ENCODE peak calls at places on chromosomes 11 and 22, in ten cellular contexts. F is A549, W is testis, A is spleen, Q is transverse colon, L is sigmoid colon, Y is IMR-90, V is adrenal gland, D is body of pancreas, R is heart left ventricle. M is an unnamed sample.

GRCh38 chr11:134576286-134576685 is 164.2 kb upstream of the B3GAT1 start:
- DNase-seq in F (no peak), W (no peak), A (no peak), Q (no peak), L (peak; percentile 44), Y (no peak), V (no peak), D (no peak), R (no peak), M (no peak)

GRCh38 chr11:62472063-62472884 is 53.4 kb downstream of the SCGB1A1 start:
- DNase-seq in F (peak; percentile 57), W (no peak), A (no peak), Q (peak; percentile 51), L (peak; percentile 96), Y (peak; percentile 59), V (peak; percentile 22), D (no peak), R (no peak), M (peak; percentile 76)

GRCh38 chr11:30228323-30228884 is 2.4 kb upstream of the FSHB start:
- DNase-seq in F (no peak), W (no peak), A (no peak), Q (no peak), L (no peak), Y (no peak), V (no peak), D (no peak), R (no peak), M (no peak)

GRCh38 chr22:26502688-26503561 is 9.3 kb downstream of the TFIP11 start:
- DNase-seq in F (peak; percentile 37), W (peak; percentile 66), A (peak; percentile 84), Q (peak; percentile 55), L (no peak), Y (peak; percentile 51), V (peak; percentile 44), D (no peak), R (peak; percentile 23), M (no peak)

GRCh38 chr22:38452373-38453064 is 2.5 kb downstream of the KCNJ4 start:
- DNase-seq in F (no peak), W (no peak), A (no peak), Q (no peak), L (no peak), Y (peak; percentile 26), V (peak; percentile 40), D (no peak), R (peak; percentile 81), M (peak; percentile 47)

GRCh38 chr22:24410110-24410856 is 17.1 kb upstream of the ADORA2A start:
- DNase-seq in F (no peak), W (no peak), A (no peak), Q (no peak), L (no peak), Y (peak; percentile 58), V (peak; percentile 64), D (no peak), R (no peak), M (no peak)

GRCh38 chr11:3165152-3165705 is at the start of gene OSBPL5:
- DNase-seq in F (peak; percentile 22), W (peak; percentile 77), A (peak; percentile 91), Q (peak; percentile 82), L (peak; percentile 90), Y (peak; percentile 59), V (peak; percentile 69), D (peak; percentile 75), R (peak; percentile 87), M (peak; percentile 79)

GRCh38 chr22:50474711-50475651 is at the start of gene SBF1:
- DNase-seq in F (peak; percentile 82), W (peak; percentile 95), A (peak; percentile 97), Q (peak; percentile 94), L (peak; percentile 95), Y (peak; percentile 84), V (peak; percentile 92), D (peak; percentile 93), R (peak; percentile 95), M (peak; percentile 92)

DNA sequence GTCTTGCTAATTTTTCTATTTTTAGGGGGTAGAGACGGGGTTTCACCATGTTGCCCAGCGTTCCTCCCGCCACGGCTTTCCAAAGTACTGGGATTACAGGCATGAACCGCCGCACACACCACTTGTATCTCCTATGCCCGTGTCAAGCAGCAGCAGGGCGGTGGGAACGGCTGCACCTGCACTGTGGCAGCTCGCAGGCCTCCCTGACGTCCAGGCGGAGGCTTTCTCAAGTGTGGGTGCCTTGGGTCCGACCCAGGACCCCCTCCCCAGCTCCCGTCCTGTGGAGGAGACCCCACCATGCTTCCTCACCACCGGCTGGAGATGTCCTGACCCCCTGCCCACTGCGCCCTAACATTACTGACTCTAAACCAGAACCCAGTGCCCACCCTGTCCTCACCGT is 25.7 kb downstream of the TSPAN4 start:
- DNase-seq in F (no peak), W (no peak), A (no peak), Q (no peak), L (no peak), Y (no peak), V (no peak), D (peak; percentile 57), R (no peak), M (no peak)
- TF ChIP-seq POLR2A in F (no peak), W (no peak), A (no peak), Q (no peak), L (no peak), Y (no peak), V (no peak), D (no peak), R (no peak), M (no peak)

GRCh38 chr11:104526006-104526405 is 362.1 kb upstream of the PDGFD start:
- DNase-seq in F (no peak), W (no peak), A (no peak), Q (no peak), L (no peak), Y (no peak), V (no peak), D (no peak), R (no peak), M (no peak)

GRCh38 chr11:104522650-104523049 is 358.7 kb upstream of the PDGFD start:
- DNase-seq in F (no peak), W (no peak), A (no peak), Q (no peak), L (no peak), Y (peak; percentile 41), V (no peak), D (peak; percentile 73), R (no peak), M (no peak)

GRCh38 chr11:104524276-104524675 is 360.3 kb upstream of the PDGFD start:
- DNase-seq in F (no peak), W (no peak), A (no peak), Q (no peak), L (no peak), Y (no peak), V (no peak), D (no peak), R (no peak), M (no peak)

GRCh38 chr11:104523611-104524010 is 359.7 kb upstream of the PDGFD start:
- DNase-seq in F (no peak), W (no peak), A (no peak), Q (no peak), L (no peak), Y (no peak), V (no peak), D (no peak), R (no peak), M (no peak)

DNA sequence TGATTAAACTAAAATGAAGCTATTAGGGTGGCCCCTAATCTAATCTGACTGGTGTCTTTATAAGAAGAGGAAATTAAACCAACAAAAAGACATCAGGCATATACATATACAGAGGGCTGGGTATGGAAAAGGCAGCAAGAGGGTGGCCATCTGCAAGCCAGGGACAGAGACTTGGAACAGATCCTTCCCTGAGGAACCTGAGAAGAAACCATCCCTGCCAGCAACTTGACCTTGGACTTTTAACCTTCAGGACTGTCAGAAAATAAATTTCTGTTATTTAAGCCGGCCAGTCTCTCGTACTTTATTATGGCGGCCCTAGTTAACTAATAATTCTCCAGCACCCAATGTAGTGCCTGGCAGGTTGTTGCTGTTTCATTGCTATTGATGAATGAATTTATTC is 361.5 kb upstream of the PDGFD start:
- DNase-seq in F (no peak), W (peak; percentile 19), A (no peak), Q (no peak), L (no peak), Y (no peak), V (no peak), D (no peak), R (no peak), M (no peak)
- TF ChIP-seq CTCF in F (no peak), W (no peak), A (no peak), Q (no peak), L (no peak), Y (no peak), V (no peak), D (no peak), R (no peak), M (no peak)

GRCh38 chr11:102527041-102527440 is 3.5 kb downstream of the MMP7 start:
- DNase-seq in F (no peak), W (no peak), A (no peak), Q (no peak), L (no peak), Y (no peak), V (no peak), D (no peak), R (no peak), M (no peak)

GRCh38 chr11:102527701-102528100 is 2.8 kb downstream of the MMP7 start:
- DNase-seq in F (no peak), W (no peak), A (no peak), Q (no peak), L (no peak), Y (no peak), V (no peak), D (no peak), R (no peak), M (no peak)

GRCh38 chr11:102528618-102529017 is 1.9 kb downstream of the MMP7 start:
- DNase-seq in F (no peak), W (no peak), A (no peak), Q (no peak), L (no peak), Y (peak; percentile 19), V (no peak), D (no peak), R (no peak), M (no peak)

GRCh38 chr11:102534261-102534872 is 3.8 kb upstream of the MMP7 start:
- DNase-seq in F (no peak), W (no peak), A (no peak), Q (no peak), L (no peak), Y (no peak), V (no peak), D (no peak), R (no peak), M (no peak)

GRCh38 chr11:102530558-102530957 is at the start of gene MMP7:
- DNase-seq in F (peak; percentile 59), W (no peak), A (no peak), Q (no peak), L (no peak), Y (peak; percentile 57), V (no peak), D (no peak), R (no peak), M (no peak)
- H3K4me3 ChIP-seq in F (peak within 1 kb of the TSS; percentile 33), W (no peak within 1 kb of the TSS), A (no peak within 1 kb of the TSS), Q (no peak within 1 kb of the TSS), L (no peak within 1 kb of the TSS), Y (no peak within 1 kb of the TSS), V (no peak within 1 kb of the TSS), D (no peak within 1 kb of the TSS), R (no peak within 1 kb of the TSS), M (no peak within 1 kb of the TSS)

DNA sequence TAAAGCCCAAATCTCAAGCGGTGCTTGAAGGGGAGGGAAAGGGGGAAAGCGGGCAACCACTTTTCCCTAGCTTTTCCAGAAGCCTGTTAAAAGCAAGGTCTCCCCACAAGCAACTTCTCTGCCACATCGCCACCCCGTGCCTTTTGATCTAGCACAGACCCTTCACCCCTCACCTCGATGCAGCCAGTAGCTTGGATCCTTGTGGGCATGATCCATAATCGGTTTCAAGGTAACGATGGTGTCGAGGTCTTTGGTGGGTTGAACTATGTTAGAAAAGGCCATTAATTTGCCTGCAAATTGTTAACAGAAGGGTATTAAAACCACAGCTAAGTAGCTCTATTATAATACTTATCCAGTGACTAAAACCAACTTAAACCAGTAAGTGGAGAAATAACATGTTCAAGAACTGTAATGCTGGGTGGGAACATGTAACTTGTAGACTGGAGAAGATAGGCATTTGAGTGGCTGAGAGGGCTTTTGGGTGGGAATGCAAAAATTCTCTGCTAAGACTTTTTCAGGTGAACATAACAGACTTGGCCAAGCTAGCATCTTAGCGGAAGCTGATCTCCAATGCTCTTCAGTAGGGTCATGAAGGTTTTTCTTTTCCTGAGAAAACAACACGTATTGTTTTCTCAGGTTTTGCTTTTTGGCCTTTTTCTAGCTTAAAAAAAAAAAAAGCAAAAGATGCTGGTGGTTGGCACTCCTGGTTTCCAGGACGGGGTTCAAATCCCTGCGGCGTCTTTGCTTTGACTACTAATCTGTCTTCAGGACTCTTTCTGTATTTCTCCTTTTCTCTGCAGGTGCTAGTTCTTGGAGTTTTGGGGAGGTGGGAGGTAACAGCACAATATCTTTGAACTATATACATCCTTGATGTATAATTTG is 6.8 kb downstream of the MALAT1 start:
- DNase-seq in F (peak; percentile 44), W (no peak), A (no peak), Q (no peak), L (peak; percentile 70), Y (peak; percentile 52), V (peak; percentile 64), D (no peak), R (no peak), M (no peak)
- TF ChIP-seq POLR2A in F (no peak), W (no peak), A (peak; percentile 47), Q (peak; percentile 76), L (peak; percentile 21), Y (no peak), V (peak; percentile 76), D (peak; percentile 7), R (no peak), M (no peak)

M was measured in uterus.